ENCODE peak calls at places on chromosomes 6 and 20, in four cellular contexts. J is upper lobe of left lung, C is stomach, L is spleen. S is an unnamed sample.
A peak's percentile ranks its signal among the peaks of the same experiment; 100 is the strongest.

GRCh38 chr6:21078497-21078896 is 515.1 kb upstream of the SOX4 start:
- DNase-seq in L (no peak), C (no peak), J (no peak), S (no peak)

GRCh38 chr6:159977242-159978214 is 8.6 kb downstream of the IGF2R start:
- DNase-seq in C (no peak), L (no peak), J (peak; percentile 61), S (no peak)

GRCh38 chr6:146909376-146909775 is 294.8 kb upstream of the STXBP5 start:
- DNase-seq in J (no peak), C (no peak), L (no peak), S (no peak)

GRCh38 chr20:34250005-34250404 is 8.8 kb downstream of the ASIP start:
- DNase-seq in L (no peak), J (no peak), C (no peak), S (no peak)

GRCh38 chr6:25628471-25629201 is 23.4 kb upstream of the SCGN start:
- DNase-seq in J (no peak), C (no peak), L (no peak), S (no peak)

GRCh38 chr6:151239603-151240035 is at the start of gene AKAP12:
- DNase-seq in J (peak; percentile 23), L (no peak), C (no peak), S (no peak)

GRCh38 chr6:110682460-110682853 is 132.8 kb downstream of the CDK19 start:
- DNase-seq in J (peak; percentile 67), C (peak; percentile 52), L (no peak), S (peak; percentile 86)

GRCh38 chr20:38434310-38434741 is 802 bp downstream of the SNHG17 start:
- DNase-seq in C (no peak), L (peak; percentile 80), J (peak; percentile 33), S (no peak)

GRCh38 chr6:52995913-52996685 is 1.0 kb upstream of the GSTA4 start:
- DNase-seq in L (peak; percentile 78), C (no peak), J (peak; percentile 41), S (peak; percentile 45)

GRCh38 chr20:49989234-49990065 is 6.7 kb downstream of the SNAI1 start:
- DNase-seq in J (peak; percentile 55), L (no peak), C (no peak), S (no peak)

GRCh38 chr6:44223471-44224153 is at the start of gene SLC29A1:
- DNase-seq in J (peak; percentile 79), C (peak; percentile 76), L (peak; percentile 96), S (peak; percentile 81)

GRCh38 chr6:143901885-143902708 is 37.8 kb downstream of the ZC2HC1B start:
- DNase-seq in C (no peak), J (peak; percentile 26), L (no peak), S (no peak)

GRCh38 chr20:3010985-3011723 is 32.3 kb upstream of the GNRH2 start:
- DNase-seq in J (no peak), L (no peak), C (no peak), S (no peak)

GRCh38 chr20:63433756-63434531 is 38.5 kb downstream of the KCNQ2 start:
- DNase-seq in L (no peak), J (no peak), C (no peak), S (no peak)

GRCh38 chr6:148760568-148761531 is 14.0 kb downstream of the UST start:
- DNase-seq in L (peak; percentile 92), C (peak; percentile 35), J (peak; percentile 43), S (peak; percentile 36)

GRCh38 chr6:166435574-166435973 is 52.8 kb upstream of the MPC1 start:
- DNase-seq in L (no peak), C (peak; percentile 31), J (no peak), S (no peak)

GRCh38 chr6:158561247-158561884 is 1.5 kb downstream of the TMEM181 start:
- DNase-seq in J (no peak), C (no peak), L (peak; percentile 62), S (no peak)

GRCh38 chr20:23189854-23190253 is 103.7 kb upstream of the CD93 start:
- DNase-seq in C (no peak), J (no peak), L (no peak), S (no peak)

GRCh38 chr20:10604865-10605440 is 68.8 kb downstream of the JAG1 start:
- DNase-seq in J (no peak), C (no peak), L (no peak), S (no peak)

GRCh38 chr6:37122861-37123260 is 47.1 kb upstream of the PIM1 start:
- DNase-seq in L (no peak), C (no peak), J (no peak), S (no peak)

GRCh38 chr20:38603286-38603685 is 1.7 kb downstream of the ARHGAP40 start:
- DNase-seq in J (no peak), L (no peak), C (no peak), S (no peak)

GRCh38 chr20:38726849-38727601 is 2.7 kb downstream of the SLC32A1 start:
- DNase-seq in J (no peak), L (no peak), C (no peak), S (no peak)

GRCh38 chr20:10940941-10941340 is 267.1 kb upstream of the JAG1 start:
- DNase-seq in J (no peak), C (no peak), L (no peak), S (no peak)

GRCh38 chr6:129516005-129516404 is 194.0 kb downstream of the ARHGAP18 start:
- DNase-seq in L (no peak), J (no peak), C (no peak), S (no peak)

GRCh38 chr6:166586424-166587156 is at the start of gene RAMACL:
- DNase-seq in C (peak; percentile 40), L (peak; percentile 90), J (peak; percentile 56), S (no peak)

GRCh38 chr20:39258253-39258652 is 296.1 kb downstream of the DHX35 start:
- DNase-seq in L (no peak), J (no peak), C (no peak), S (no peak)

GRCh38 chr6:34142599-34142998 is 3.3 kb downstream of the GRM4 start:
- DNase-seq in L (no peak), C (no peak), J (no peak), S (no peak)

GRCh38 chr20:5540091-5540490 is 210.1 kb upstream of the SHLD1 start:
- DNase-seq in J (no peak), L (no peak), C (no peak), S (no peak)
- TF ChIP-seq POLR2AphosphoS5 in J (no peak), L (no peak), C (no peak), S (no peak)

DNA sequence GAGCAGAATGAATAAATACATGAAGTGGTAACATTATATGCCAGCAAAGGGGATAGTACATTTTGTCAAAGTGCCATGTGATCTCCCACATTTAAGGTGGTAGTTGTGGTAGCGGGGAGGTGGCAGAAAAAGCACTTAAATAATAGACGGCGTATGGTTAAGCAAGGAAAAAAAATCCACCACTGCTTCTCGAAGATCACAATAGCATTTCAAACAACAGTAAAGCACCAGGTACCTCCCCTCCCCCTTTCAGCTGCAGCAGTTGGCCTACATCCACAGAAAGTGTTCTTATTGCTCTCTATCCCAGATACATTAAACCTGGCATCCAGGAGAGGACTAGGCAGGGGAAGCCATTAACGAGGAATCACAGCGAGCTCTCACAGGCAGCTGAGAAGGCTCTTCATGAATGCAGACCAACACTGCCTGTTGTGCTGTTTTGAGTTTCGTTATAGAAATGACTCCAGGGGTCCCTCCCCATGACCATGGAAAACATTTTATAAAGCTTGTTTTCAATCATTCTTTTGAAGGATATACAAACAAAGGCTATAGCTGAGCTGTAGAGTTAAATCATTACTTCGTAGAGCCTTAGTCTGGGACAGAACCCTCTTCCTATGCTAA is 11.8 kb downstream of the FYN start:
- DNase-seq in C (no peak), J (no peak), L (no peak), S (no peak)
- H3K4me3 ChIP-seq in C (no peak overlapping the region), J (no peak overlapping the region), L (no peak overlapping the region), S (no peak overlapping the region)

DNA sequence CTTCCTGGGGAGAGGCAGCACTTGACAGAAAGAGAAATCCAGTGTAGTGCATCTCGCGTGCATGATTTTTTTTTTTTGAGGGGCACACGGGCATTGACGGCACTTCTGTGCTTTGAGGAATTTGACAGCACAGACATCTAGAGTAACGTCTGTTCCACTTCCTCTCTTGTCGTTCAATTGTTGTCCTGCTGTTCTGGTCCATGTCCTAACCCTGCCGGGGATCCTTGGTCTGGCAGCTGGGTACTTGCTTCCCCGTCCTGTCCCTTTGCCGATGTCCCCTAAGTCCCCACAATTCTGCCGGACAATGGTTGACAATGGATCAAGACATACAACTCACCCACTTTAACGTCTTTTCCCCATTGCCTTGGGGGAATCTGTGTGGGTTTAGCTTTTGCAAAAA is 46.0 kb upstream of the NAA20 start:
- DNase-seq in J (no peak), C (no peak), L (no peak), S (no peak)
- H3K4me1 ChIP-seq in J (peaks cover 34% of the 10 kb centered on the region), C (peaks cover 47% of the 10 kb centered on the region), L (peaks cover 10% of the 10 kb centered on the region), S (peaks cover 3% of the 10 kb centered on the region)

GRCh38 chr20:53829706-53830521 is 236.3 kb upstream of the ZNF217 start:
- DNase-seq in L (no peak), C (no peak), J (no peak), S (no peak)
- TF ChIP-seq POLR2AphosphoS5 in L (no peak), C (no peak), J (no peak), S (no peak)

DNA sequence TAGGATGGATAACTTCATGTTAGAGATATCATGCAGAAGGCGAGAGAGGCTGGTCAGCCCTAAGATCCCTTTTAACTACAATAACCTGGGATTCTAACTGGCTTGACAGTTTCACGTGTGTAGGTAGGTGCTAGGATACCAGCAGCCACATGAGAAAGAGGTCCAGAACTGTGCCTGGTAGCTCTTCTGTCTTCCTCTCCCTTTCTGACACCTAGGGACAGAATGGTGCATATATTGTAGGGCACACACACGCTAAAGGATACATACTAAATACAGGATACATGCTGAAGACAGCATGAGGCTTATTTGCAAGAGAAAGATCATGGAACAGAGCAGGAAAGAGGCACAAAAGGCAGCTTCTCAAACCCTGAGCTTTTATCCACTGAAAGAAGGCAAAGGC is 3.4 kb downstream of the SLC22A23 start:
- DNase-seq in C (no peak), L (no peak), J (no peak), S (no peak)
- H3K4me3 ChIP-seq in C (no peak overlapping the region), L (no peak overlapping the region), J (no peak overlapping the region), S (peak overlapping the region; percentile 68)

GRCh38 chr20:44705364-44706094 is 9.6 kb upstream of the CCN5 start:
- DNase-seq in L (no peak), J (no peak), C (no peak), S (no peak)

GRCh38 chr20:44704551-44704971 is 10.6 kb upstream of the CCN5 start:
- DNase-seq in J (no peak), C (no peak), L (no peak), S (no peak)

GRCh38 chr20:44703183-44703925 is 11.8 kb upstream of the CCN5 start:
- DNase-seq in J (no peak), C (no peak), L (no peak), S (no peak)

GRCh38 chr20:44702776-44703175 is 12.4 kb upstream of the CCN5 start:
- DNase-seq in J (peak; percentile 66), L (peak; percentile 85), C (peak; percentile 88), S (no peak)

DNA sequence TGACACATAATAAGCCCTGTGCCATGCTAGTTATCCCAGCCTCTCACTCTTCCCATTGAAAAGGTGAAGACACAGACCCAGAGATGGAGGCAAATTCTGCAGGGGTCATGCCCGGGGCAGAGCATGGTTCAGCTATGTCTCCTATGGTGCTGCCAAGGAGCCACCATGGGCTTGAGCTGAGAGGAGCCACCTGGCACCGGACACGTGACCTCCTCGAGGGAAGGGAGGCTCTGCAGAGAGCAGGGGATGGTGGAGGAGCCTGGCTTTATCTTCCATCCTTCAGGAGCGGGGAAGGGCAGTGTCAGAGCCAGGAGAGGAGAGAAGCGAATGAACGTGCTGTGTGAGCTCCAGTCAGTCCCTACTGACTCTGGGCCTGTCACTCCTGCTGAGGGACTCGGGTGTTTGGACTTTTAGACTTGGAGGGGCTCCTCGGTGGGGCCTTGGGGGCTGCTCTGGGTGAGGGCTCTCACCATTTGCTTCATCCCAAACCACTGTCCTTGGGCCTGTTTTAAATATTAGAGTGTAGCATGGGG is 11.1 kb upstream of the CCN5 start:
- DNase-seq in J (no peak), C (no peak), L (no peak), S (no peak)
- H3K4me1 ChIP-seq in J (peaks cover 10% of the 10 kb centered on the region), C (peaks cover 28% of the 10 kb centered on the region), L (peaks cover 3% of the 10 kb centered on the region), S (no peaks in the 10 kb centered on the region)

GRCh38 chr6:31464252-31465184 is 33.4 kb upstream of the MICB start:
- DNase-seq in L (no peak), C (no peak), J (no peak), S (no peak)
- TF ChIP-seq POLR2AphosphoS5 in L (no peak), C (no peak), J (no peak), S (no peak)